ENCODE peak calls at places on chromosome 4, in five cellular contexts. A is NCI-H226, P is posterior cingulate gyrus, W is WTC11, V is prostate gland. Z is an unnamed sample.

GRCh38 chr4:91830681-91831395 is 472.9 kb upstream of the GRID2 start:
- DNase-seq in A (peak), P (no peak), W (no peak), V (no peak), Z (no peak)

GRCh38 chr4:127997534-127998388 is 32.6 kb downstream of the ABHD18 start:
- DNase-seq in A (peak), P (no peak), W (no peak), V (no peak), Z (no peak)

GRCh38 chr4:76087007-76087769 is 12.7 kb downstream of the ART3 start:
- DNase-seq in A (peak), P (peak), W (peak), V (peak), Z (no peak)

GRCh38 chr4:138897818-138898226 is 117.8 kb upstream of the NOCT start:
- DNase-seq in A (peak), P (no peak), W (no peak), V (peak), Z (no peak)

GRCh38 chr4:176099314-176099713 is 33.7 kb downstream of the WDR17 start:
- DNase-seq in A (no peak), P (no peak), W (no peak), V (no peak), Z (no peak)

GRCh38 chr4:54382623-54383022 is 153.5 kb downstream of the PDGFRA start:
- DNase-seq in A (no peak), P (no peak), W (no peak), V (no peak), Z (no peak)

GRCh38 chr4:38385286-38386010 is 278.6 kb upstream of the KLF3 start:
- DNase-seq in A (peak), P (no peak), W (no peak), V (no peak), Z (no peak)

GRCh38 chr4:165814256-165815010 is 58.6 kb upstream of the TLL1 start:
- DNase-seq in A (peak), P (no peak), W (no peak), V (no peak), Z (no peak)

GRCh38 chr4:73589887-73590801 is 30.1 kb downstream of the RASSF6 start:
- DNase-seq in A (no peak), P (no peak), W (no peak), V (no peak), Z (no peak)

GRCh38 chr4:76836860-76837564 is 60.9 kb downstream of the SOWAHB start:
- DNase-seq in A (no peak), P (no peak), W (no peak), V (no peak), Z (no peak)

GRCh38 chr4:99205104-99205979 is 13.7 kb downstream of the ADH6 start:
- DNase-seq in A (peak), P (no peak), W (no peak), V (no peak), Z (no peak)

GRCh38 chr4:177052211-177052725 is 257.4 kb upstream of the NEIL3 start:
- DNase-seq in A (no peak), P (no peak), W (no peak), V (no peak), Z (no peak)

GRCh38 chr4:121243476-121243875 is 79.4 kb upstream of the TNIP3 start:
- DNase-seq in A (no peak), P (no peak), W (no peak), V (no peak), Z (no peak)

GRCh38 chr4:123616970-123617392 is 220.4 kb downstream of the SPRY1 start:
- DNase-seq in A (no peak), P (peak), W (no peak), V (peak), Z (peak)

GRCh38 chr4:55819634-55820033 is at the start of gene EXOC1L:
- DNase-seq in A (no peak), P (no peak), W (peak), V (no peak), Z (no peak)

GRCh38 chr4:66187175-66187720 is 517.0 kb upstream of the EPHA5 start:
- DNase-seq in A (no peak), P (no peak), W (no peak), V (no peak), Z (no peak)

GRCh38 chr4:150219841-150220240 is 141.6 kb downstream of the DCLK2 start:
- DNase-seq in A (no peak), P (no peak), W (no peak), V (no peak), Z (no peak)

GRCh38 chr4:73520821-73521220 is 39.3 kb downstream of the AFM start:
- DNase-seq in A (peak), P (peak), W (peak), V (no peak), Z (no peak)

GRCh38 chr4:115670930-115671329 is 557.5 kb upstream of the NDST4 start:
- DNase-seq in A (no peak), P (no peak), W (no peak), V (no peak), Z (no peak)

GRCh38 chr4:122833999-122834398 is 7.4 kb downstream of the FGF2 start:
- DNase-seq in A (no peak), P (no peak), W (peak), V (no peak), Z (no peak)

GRCh38 chr4:8278009-8278395 is 8.4 kb downstream of the HTRA3 start:
- DNase-seq in A (no peak), P (no peak), W (no peak), V (no peak), Z (no peak)

GRCh38 chr4:74009307-74009706 is 10.8 kb upstream of the CXCL5 start:
- DNase-seq in A (no peak), P (no peak), W (no peak), V (no peak), Z (no peak)

GRCh38 chr4:89438102-89438831 is 130.7 kb upstream of the GPRIN3 start:
- DNase-seq in A (peak), P (no peak), W (peak), V (peak), Z (peak)

GRCh38 chr4:140672366-140672765 is 83.8 kb downstream of the TBC1D9 start:
- DNase-seq in A (no peak), P (no peak), W (no peak), V (no peak), Z (no peak)

GRCh38 chr4:95547708-95548471 is 883 bp downstream of the UNC5C start:
- DNase-seq in A (no peak), P (peak), W (peak), V (peak), Z (no peak)

GRCh38 chr4:180766903-180767302 is 1476.3 kb upstream of the TENM3 start:
- DNase-seq in A (no peak), P (no peak), W (no peak), V (no peak), Z (no peak)

GRCh38 chr4:62601737-62602136 is 1401.6 kb downstream of the ADGRL3 start:
- DNase-seq in A (no peak), P (no peak), W (no peak), V (no peak), Z (no peak)

GRCh38 chr4:11675051-11675800 is 246.5 kb upstream of the HS3ST1 start:
- DNase-seq in A (no peak), P (no peak), W (no peak), V (no peak), Z (no peak)

GRCh38 chr4:176920694-176921093 is 128.0 kb upstream of the VEGFC start:
- DNase-seq in A (peak), P (no peak), W (no peak), V (no peak), Z (no peak)

GRCh38 chr4:38180456-38180855 is 220.3 kb downstream of the PTTG2 start:
- DNase-seq in A (no peak), P (no peak), W (no peak), V (no peak), Z (no peak)

GRCh38 chr4:24001945-24002640 is 112.2 kb upstream of the PPARGC1A start:
- DNase-seq in A (no peak), P (no peak), W (no peak), V (no peak), Z (no peak)

GRCh38 chr4:151730003-151730559 is 30.7 kb downstream of the GATB start:
- DNase-seq in A (peak), P (no peak), W (peak), V (no peak), Z (no peak)

GRCh38 chr4:141654098-141654497 is 17.7 kb downstream of the IL15 start:
- DNase-seq in A (peak), P (no peak), W (peak), V (no peak), Z (no peak)

Z was measured in effector memory CD4-positive, alpha-beta T cell.